ENCODE peak calls at places on chromosomes 13 and 19, in ten cellular contexts. One of them, this sample, is unnamed. For H3K27me3, the result is how much of the 10 kb centered on the place peaks cover.

GRCh38 chr19:16259385-16260159 is 61.9 kb downstream of the AP1M1 start:
- DNase-seq in psoas muscle: no peak
- DNase-seq in CD8-positive, alpha-beta T cell: no peak
- DNase-seq in heart right ventricle: no peak
- DNase-seq in lung: no peak
- DNase-seq in gastrocnemius medialis: no peak
- DNase-seq in effector memory CD4-positive, alpha-beta T cell: no peak
- DNase-seq in PC-3: no peak
- DNase-seq in tibial artery: no peak
- DNase-seq in thoracic aorta: no peak
- DNase-seq in this sample: no peak

GRCh38 chr13:109870281-109871017 is 84.1 kb upstream of the IRS2 start:
- DNase-seq in psoas muscle: no peak
- DNase-seq in CD8-positive, alpha-beta T cell: no peak
- DNase-seq in heart right ventricle: no peak
- DNase-seq in lung: no peak
- DNase-seq in gastrocnemius medialis: no peak
- DNase-seq in effector memory CD4-positive, alpha-beta T cell: no peak
- DNase-seq in PC-3: no peak
- DNase-seq in tibial artery: no peak
- DNase-seq in thoracic aorta: no peak
- DNase-seq in this sample: no peak

GRCh38 chr19:57280913-57281425 is 684 bp downstream of the ZNF460 start:
- DNase-seq in psoas muscle: no peak
- DNase-seq in CD8-positive, alpha-beta T cell: peak
- DNase-seq in heart right ventricle: no peak
- DNase-seq in lung: no peak
- DNase-seq in gastrocnemius medialis: no peak
- DNase-seq in effector memory CD4-positive, alpha-beta T cell: peak
- DNase-seq in PC-3: peak
- DNase-seq in tibial artery: no peak
- DNase-seq in thoracic aorta: no peak
- DNase-seq in this sample: no peak

GRCh38 chr19:411723-412355 is 2.9 kb upstream of the C2CD4C start:
- DNase-seq in psoas muscle: no peak
- DNase-seq in CD8-positive, alpha-beta T cell: peak
- DNase-seq in heart right ventricle: no peak
- DNase-seq in lung: no peak
- DNase-seq in gastrocnemius medialis: no peak
- DNase-seq in effector memory CD4-positive, alpha-beta T cell: no peak
- DNase-seq in PC-3: no peak
- DNase-seq in tibial artery: no peak
- DNase-seq in thoracic aorta: no peak
- DNase-seq in this sample: peak

GRCh38 chr19:1884291-1884718 is 991 bp downstream of the ABHD17A start:
- DNase-seq in psoas muscle: no peak
- DNase-seq in CD8-positive, alpha-beta T cell: peak
- DNase-seq in heart right ventricle: no peak
- DNase-seq in lung: no peak
- DNase-seq in gastrocnemius medialis: no peak
- DNase-seq in effector memory CD4-positive, alpha-beta T cell: no peak
- DNase-seq in PC-3: no peak
- DNase-seq in tibial artery: no peak
- DNase-seq in thoracic aorta: no peak
- DNase-seq in this sample: no peak

GRCh38 chr13:49399801-49400472 is 43.9 kb downstream of the CAB39L start:
- DNase-seq in psoas muscle: no peak
- DNase-seq in CD8-positive, alpha-beta T cell: no peak
- DNase-seq in heart right ventricle: no peak
- DNase-seq in lung: no peak
- DNase-seq in gastrocnemius medialis: no peak
- DNase-seq in effector memory CD4-positive, alpha-beta T cell: no peak
- DNase-seq in PC-3: peak
- DNase-seq in tibial artery: no peak
- DNase-seq in thoracic aorta: no peak
- DNase-seq in this sample: no peak

GRCh38 chr13:60244381-60244780 is 80.7 kb upstream of the DIAPH3 start:
- DNase-seq in psoas muscle: no peak
- DNase-seq in CD8-positive, alpha-beta T cell: no peak
- DNase-seq in heart right ventricle: no peak
- DNase-seq in lung: no peak
- DNase-seq in gastrocnemius medialis: no peak
- DNase-seq in effector memory CD4-positive, alpha-beta T cell: no peak
- DNase-seq in PC-3: no peak
- DNase-seq in tibial artery: no peak
- DNase-seq in thoracic aorta: no peak
- DNase-seq in this sample: no peak

GRCh38 chr19:33998302-33998701 is 174.0 kb upstream of the LSM14A start:
- DNase-seq in psoas muscle: no peak
- DNase-seq in CD8-positive, alpha-beta T cell: no peak
- DNase-seq in heart right ventricle: no peak
- DNase-seq in lung: no peak
- DNase-seq in gastrocnemius medialis: no peak
- DNase-seq in effector memory CD4-positive, alpha-beta T cell: no peak
- DNase-seq in PC-3: peak
- DNase-seq in tibial artery: no peak
- DNase-seq in thoracic aorta: no peak
- DNase-seq in this sample: no peak

GRCh38 chr19:8151499-8152035 is 2.2 kb upstream of the FBN3 start:
- DNase-seq in psoas muscle: no peak
- DNase-seq in CD8-positive, alpha-beta T cell: no peak
- DNase-seq in heart right ventricle: no peak
- DNase-seq in lung: no peak
- DNase-seq in gastrocnemius medialis: no peak
- DNase-seq in effector memory CD4-positive, alpha-beta T cell: no peak
- DNase-seq in PC-3: no peak
- DNase-seq in tibial artery: no peak
- DNase-seq in thoracic aorta: no peak
- DNase-seq in this sample: no peak

GRCh38 chr19:8150998-8151397 is 1.6 kb upstream of the FBN3 start:
- DNase-seq in psoas muscle: no peak
- DNase-seq in CD8-positive, alpha-beta T cell: no peak
- DNase-seq in heart right ventricle: no peak
- DNase-seq in lung: no peak
- DNase-seq in gastrocnemius medialis: no peak
- DNase-seq in effector memory CD4-positive, alpha-beta T cell: no peak
- DNase-seq in PC-3: no peak
- DNase-seq in tibial artery: no peak
- DNase-seq in thoracic aorta: no peak
- DNase-seq in this sample: no peak

GRCh38 chr19:8149261-8150094 is at the start of gene FBN3:
- DNase-seq in psoas muscle: no peak
- DNase-seq in CD8-positive, alpha-beta T cell: no peak
- DNase-seq in heart right ventricle: no peak
- DNase-seq in lung: no peak
- DNase-seq in gastrocnemius medialis: no peak
- DNase-seq in effector memory CD4-positive, alpha-beta T cell: no peak
- DNase-seq in PC-3: no peak
- DNase-seq in tibial artery: no peak
- DNase-seq in thoracic aorta: no peak
- DNase-seq in this sample: no peak

GRCh38 chr19:8148410-8149231 is 771 bp downstream of the FBN3 start:
- DNase-seq in psoas muscle: no peak
- DNase-seq in CD8-positive, alpha-beta T cell: no peak
- DNase-seq in heart right ventricle: no peak
- DNase-seq in lung: no peak
- DNase-seq in gastrocnemius medialis: no peak
- DNase-seq in effector memory CD4-positive, alpha-beta T cell: no peak
- DNase-seq in PC-3: peak
- DNase-seq in tibial artery: no peak
- DNase-seq in thoracic aorta: no peak
- DNase-seq in this sample: no peak

DNA sequence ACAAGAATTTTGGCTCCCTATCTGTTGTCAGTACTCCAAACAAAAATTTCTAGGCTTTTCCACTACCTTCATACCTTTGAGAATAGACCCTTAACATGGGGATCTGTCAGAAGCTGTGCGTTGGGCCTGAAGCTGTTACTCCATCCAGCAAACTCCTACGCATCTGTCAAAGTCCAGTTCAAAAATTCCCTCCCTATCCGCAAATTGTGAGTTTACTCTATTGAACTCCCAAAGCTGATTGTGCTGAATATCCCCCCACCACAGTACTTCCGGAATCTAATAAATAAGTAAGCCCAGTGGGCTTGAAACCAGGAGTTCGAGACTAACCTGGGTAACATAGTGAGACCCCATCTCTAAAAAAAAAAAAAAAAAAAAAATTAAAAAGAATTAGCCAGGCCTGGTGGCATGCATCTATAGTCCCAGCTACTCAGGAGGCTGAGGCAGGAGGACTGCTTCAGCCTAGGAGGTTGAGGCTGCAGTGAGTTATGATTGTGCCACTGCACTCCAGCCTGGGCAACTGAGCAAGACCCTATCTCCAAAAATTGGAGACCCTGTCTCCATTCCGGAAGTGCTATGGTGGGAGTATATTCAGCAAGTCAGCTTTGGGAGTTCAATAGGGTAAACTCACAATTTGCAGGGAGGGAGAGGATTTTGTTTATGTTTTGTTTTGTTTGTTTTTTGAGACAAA is 930 bp upstream of the FBN3 start:
- DNase-seq in psoas muscle: no peak
- DNase-seq in CD8-positive, alpha-beta T cell: no peak
- DNase-seq in heart right ventricle: no peak
- DNase-seq in lung: no peak
- DNase-seq in gastrocnemius medialis: no peak
- DNase-seq in effector memory CD4-positive, alpha-beta T cell: no peak
- DNase-seq in PC-3: no peak
- DNase-seq in tibial artery: no peak
- DNase-seq in thoracic aorta: no peak
- DNase-seq in this sample: no peak
- H3K27me3 ChIP-seq in psoas muscle: half or more
- H3K27me3 ChIP-seq in CD8-positive, alpha-beta T cell: under half
- H3K27me3 ChIP-seq in heart right ventricle: half or more
- H3K27me3 ChIP-seq in lung: under half
- H3K27me3 ChIP-seq in gastrocnemius medialis: under half
- H3K27me3 ChIP-seq in effector memory CD4-positive, alpha-beta T cell: under half
- H3K27me3 ChIP-seq in PC-3: under half
- H3K27me3 ChIP-seq in tibial artery: under half
- H3K27me3 ChIP-seq in thoracic aorta: under half
- H3K27me3 ChIP-seq in this sample: under half

GRCh38 chr19:48968179-48968661 is 3.1 kb downstream of the FTL start:
- DNase-seq in psoas muscle: no peak
- DNase-seq in CD8-positive, alpha-beta T cell: no peak
- DNase-seq in heart right ventricle: no peak
- DNase-seq in lung: no peak
- DNase-seq in gastrocnemius medialis: peak
- DNase-seq in effector memory CD4-positive, alpha-beta T cell: no peak
- DNase-seq in PC-3: no peak
- DNase-seq in tibial artery: no peak
- DNase-seq in thoracic aorta: no peak
- DNase-seq in this sample: no peak

GRCh38 chr19:48966541-48967345 is 1.6 kb downstream of the FTL start:
- DNase-seq in psoas muscle: no peak
- DNase-seq in CD8-positive, alpha-beta T cell: no peak
- DNase-seq in heart right ventricle: no peak
- DNase-seq in lung: no peak
- DNase-seq in gastrocnemius medialis: peak
- DNase-seq in effector memory CD4-positive, alpha-beta T cell: no peak
- DNase-seq in PC-3: no peak
- DNase-seq in tibial artery: no peak
- DNase-seq in thoracic aorta: no peak
- DNase-seq in this sample: no peak

GRCh38 chr19:48968813-48969218 is 3.7 kb downstream of the FTL start:
- DNase-seq in psoas muscle: no peak
- DNase-seq in CD8-positive, alpha-beta T cell: no peak
- DNase-seq in heart right ventricle: no peak
- DNase-seq in lung: no peak
- DNase-seq in gastrocnemius medialis: peak
- DNase-seq in effector memory CD4-positive, alpha-beta T cell: no peak
- DNase-seq in PC-3: no peak
- DNase-seq in tibial artery: no peak
- DNase-seq in thoracic aorta: no peak
- DNase-seq in this sample: no peak

GRCh38 chr19:48965806-48966540 is 864 bp downstream of the FTL start:
- DNase-seq in psoas muscle: peak
- DNase-seq in CD8-positive, alpha-beta T cell: peak
- DNase-seq in heart right ventricle: peak
- DNase-seq in lung: peak
- DNase-seq in gastrocnemius medialis: peak
- DNase-seq in effector memory CD4-positive, alpha-beta T cell: peak
- DNase-seq in PC-3: peak
- DNase-seq in tibial artery: peak
- DNase-seq in thoracic aorta: peak
- DNase-seq in this sample: peak

DNA sequence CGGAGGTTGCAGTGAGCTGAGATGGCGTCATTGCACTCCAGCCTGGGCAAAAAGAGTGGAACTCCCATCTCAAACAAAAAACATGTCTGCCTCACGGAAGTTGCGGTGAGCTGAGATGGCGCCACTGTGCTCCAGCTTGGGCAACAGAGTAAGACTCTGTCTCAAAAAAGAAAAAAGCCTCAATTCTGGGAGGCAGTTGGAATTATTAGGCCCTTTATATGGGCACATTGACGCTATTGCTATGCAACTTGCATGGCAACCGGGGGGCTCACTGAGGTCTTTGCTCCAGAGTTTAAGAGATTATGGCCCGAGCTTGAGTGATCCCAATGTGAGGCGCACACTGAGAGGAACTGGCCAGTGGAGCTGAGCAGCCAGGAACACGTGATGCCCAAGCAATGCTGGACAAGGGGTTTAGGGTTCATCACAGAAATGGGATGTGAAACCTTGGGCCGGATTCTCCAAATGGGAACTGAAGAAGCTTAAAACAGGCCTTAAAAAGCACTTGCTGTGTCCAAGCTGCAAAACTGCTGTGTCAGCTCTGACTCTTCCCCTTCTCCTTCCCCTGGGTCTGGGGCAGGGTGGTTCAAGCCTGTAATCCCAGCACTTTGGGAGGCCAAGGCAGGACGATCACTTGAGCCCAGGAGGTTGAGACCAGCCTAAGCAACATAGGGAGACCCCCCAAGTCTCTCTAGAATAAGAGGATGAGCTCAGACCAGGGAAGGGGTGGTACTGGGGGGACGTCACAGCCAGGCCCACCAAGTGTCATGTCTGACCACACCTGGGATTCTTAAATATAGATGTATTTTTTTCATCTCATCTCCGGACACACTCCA is 2.5 kb downstream of the FTL start:
- DNase-seq in psoas muscle: peak
- DNase-seq in CD8-positive, alpha-beta T cell: no peak
- DNase-seq in heart right ventricle: no peak
- DNase-seq in lung: peak
- DNase-seq in gastrocnemius medialis: peak
- DNase-seq in effector memory CD4-positive, alpha-beta T cell: no peak
- DNase-seq in PC-3: no peak
- DNase-seq in tibial artery: peak
- DNase-seq in thoracic aorta: no peak
- DNase-seq in this sample: peak
- H3K27ac ChIP-seq in psoas muscle: peak
- H3K27ac ChIP-seq in CD8-positive, alpha-beta T cell: no peak
- H3K27ac ChIP-seq in heart right ventricle: peak
- H3K27ac ChIP-seq in lung: peak
- H3K27ac ChIP-seq in gastrocnemius medialis: peak
- H3K27ac ChIP-seq in effector memory CD4-positive, alpha-beta T cell: no peak
- H3K27ac ChIP-seq in PC-3: no peak
- H3K27ac ChIP-seq in tibial artery: peak
- H3K27ac ChIP-seq in thoracic aorta: peak
- H3K27ac ChIP-seq in this sample: peak

GRCh38 chr19:46270521-46271256 is 26.2 kb upstream of the HIF3A start:
- DNase-seq in psoas muscle: no peak
- DNase-seq in CD8-positive, alpha-beta T cell: no peak
- DNase-seq in heart right ventricle: no peak
- DNase-seq in lung: no peak
- DNase-seq in gastrocnemius medialis: no peak
- DNase-seq in effector memory CD4-positive, alpha-beta T cell: no peak
- DNase-seq in PC-3: no peak
- DNase-seq in tibial artery: no peak
- DNase-seq in thoracic aorta: no peak
- DNase-seq in this sample: no peak

GRCh38 chr19:46269085-46269484 is 27.8 kb upstream of the HIF3A start:
- DNase-seq in psoas muscle: no peak
- DNase-seq in CD8-positive, alpha-beta T cell: no peak
- DNase-seq in heart right ventricle: no peak
- DNase-seq in lung: no peak
- DNase-seq in gastrocnemius medialis: no peak
- DNase-seq in effector memory CD4-positive, alpha-beta T cell: no peak
- DNase-seq in PC-3: no peak
- DNase-seq in tibial artery: no peak
- DNase-seq in thoracic aorta: no peak
- DNase-seq in this sample: no peak

DNA sequence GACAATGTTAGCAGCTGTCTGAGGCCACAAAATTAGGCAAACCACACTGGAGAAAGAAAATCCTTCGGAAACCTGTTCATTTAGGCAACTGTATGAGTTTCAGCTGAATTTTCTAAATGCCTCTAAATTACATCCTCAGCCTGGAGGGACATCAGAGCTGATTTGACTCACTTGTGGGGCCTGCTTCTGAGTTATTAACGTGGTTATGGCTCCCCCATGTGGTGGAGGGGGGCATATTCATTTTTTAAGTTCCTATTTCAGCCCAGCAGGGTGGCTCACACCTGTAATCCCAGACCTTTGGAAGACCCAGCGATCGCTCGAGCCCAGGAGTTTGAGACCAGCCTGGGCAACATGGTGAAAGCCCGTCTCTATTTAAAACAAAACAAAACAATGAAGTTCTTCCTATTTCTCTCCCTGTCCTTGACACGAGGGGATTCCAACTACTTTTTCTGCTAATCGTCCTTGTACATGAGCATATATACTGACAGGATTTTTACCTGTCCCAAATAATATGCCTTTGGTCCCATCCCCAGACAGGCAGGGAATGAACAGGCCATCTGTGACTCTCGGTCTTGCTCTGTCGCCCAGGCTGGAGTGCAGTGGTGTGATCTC is 31.5 kb upstream of the HIF3A start:
- DNase-seq in psoas muscle: peak
- DNase-seq in CD8-positive, alpha-beta T cell: peak
- DNase-seq in heart right ventricle: peak
- DNase-seq in lung: peak
- DNase-seq in gastrocnemius medialis: peak
- DNase-seq in effector memory CD4-positive, alpha-beta T cell: peak
- DNase-seq in PC-3: peak
- DNase-seq in tibial artery: no peak
- DNase-seq in thoracic aorta: no peak
- DNase-seq in this sample: peak
- H3K27me3 ChIP-seq in psoas muscle: under half
- H3K27me3 ChIP-seq in CD8-positive, alpha-beta T cell: under half
- H3K27me3 ChIP-seq in heart right ventricle: half or more
- H3K27me3 ChIP-seq in lung: under half
- H3K27me3 ChIP-seq in gastrocnemius medialis: under half
- H3K27me3 ChIP-seq in effector memory CD4-positive, alpha-beta T cell: under half
- H3K27me3 ChIP-seq in PC-3: under half
- H3K27me3 ChIP-seq in tibial artery: under half
- H3K27me3 ChIP-seq in thoracic aorta: under half
- H3K27me3 ChIP-seq in this sample: under half

GRCh38 chr13:27428160-27428559 is 3.7 kb downstream of the GTF3A start:
- DNase-seq in psoas muscle: no peak
- DNase-seq in CD8-positive, alpha-beta T cell: no peak
- DNase-seq in heart right ventricle: no peak
- DNase-seq in lung: no peak
- DNase-seq in gastrocnemius medialis: no peak
- DNase-seq in effector memory CD4-positive, alpha-beta T cell: no peak
- DNase-seq in PC-3: no peak
- DNase-seq in tibial artery: no peak
- DNase-seq in thoracic aorta: no peak
- DNase-seq in this sample: no peak

GRCh38 chr13:27425151-27425917 is 915 bp downstream of the GTF3A start:
- DNase-seq in psoas muscle: no peak
- DNase-seq in CD8-positive, alpha-beta T cell: peak
- DNase-seq in heart right ventricle: no peak
- DNase-seq in lung: no peak
- DNase-seq in gastrocnemius medialis: no peak
- DNase-seq in effector memory CD4-positive, alpha-beta T cell: no peak
- DNase-seq in PC-3: peak
- DNase-seq in tibial artery: no peak
- DNase-seq in thoracic aorta: no peak
- DNase-seq in this sample: no peak

GRCh38 chr13:27425918-27426630 is 1.7 kb downstream of the GTF3A start:
- DNase-seq in psoas muscle: peak
- DNase-seq in CD8-positive, alpha-beta T cell: peak
- DNase-seq in heart right ventricle: peak
- DNase-seq in lung: peak
- DNase-seq in gastrocnemius medialis: peak
- DNase-seq in effector memory CD4-positive, alpha-beta T cell: peak
- DNase-seq in PC-3: peak
- DNase-seq in tibial artery: peak
- DNase-seq in thoracic aorta: peak
- DNase-seq in this sample: peak

GRCh38 chr13:27424246-27425150 is at the start of gene GTF3A:
- DNase-seq in psoas muscle: peak
- DNase-seq in CD8-positive, alpha-beta T cell: peak
- DNase-seq in heart right ventricle: peak
- DNase-seq in lung: peak
- DNase-seq in gastrocnemius medialis: peak
- DNase-seq in effector memory CD4-positive, alpha-beta T cell: peak
- DNase-seq in PC-3: peak
- DNase-seq in tibial artery: peak
- DNase-seq in thoracic aorta: peak
- DNase-seq in this sample: peak

GRCh38 chr13:27427663-27428062 is 3.2 kb downstream of the GTF3A start:
- DNase-seq in psoas muscle: no peak
- DNase-seq in CD8-positive, alpha-beta T cell: no peak
- DNase-seq in heart right ventricle: no peak
- DNase-seq in lung: no peak
- DNase-seq in gastrocnemius medialis: peak
- DNase-seq in effector memory CD4-positive, alpha-beta T cell: no peak
- DNase-seq in PC-3: no peak
- DNase-seq in tibial artery: no peak
- DNase-seq in thoracic aorta: no peak
- DNase-seq in this sample: no peak
- H3K27ac ChIP-seq in psoas muscle: peak
- H3K27ac ChIP-seq in CD8-positive, alpha-beta T cell: peak
- H3K27ac ChIP-seq in heart right ventricle: no peak
- H3K27ac ChIP-seq in lung: peak
- H3K27ac ChIP-seq in gastrocnemius medialis: peak
- H3K27ac ChIP-seq in effector memory CD4-positive, alpha-beta T cell: peak
- H3K27ac ChIP-seq in PC-3: peak
- H3K27ac ChIP-seq in tibial artery: no peak
- H3K27ac ChIP-seq in thoracic aorta: no peak
- H3K27ac ChIP-seq in this sample: peak